ENCODE peak calls at places on chromosomes 1 and 21, in five cellular contexts. W, M, Y, T and A are unnamed samples.

GRCh38 chr1:62435231-62436038 is 1.4 kb upstream of the USP1 start:
- DNase-seq in W (no peak), M (no peak), Y (no peak), T (peak), A (no peak)

GRCh38 chr1:179080866-179081695 is 789 bp upstream of the TOR3A start:
- DNase-seq in W (no peak), M (peak), Y (no peak), T (no peak), A (no peak)

GRCh38 chr21:43740497-43741156 is 21.7 kb downstream of the PDXK start:
- DNase-seq in W (no peak), M (peak), Y (peak), T (peak), A (peak)

GRCh38 chr1:75600781-75601180 is 10.1 kb downstream of the SLC44A5 start:
- DNase-seq in W (no peak), M (no peak), Y (no peak), T (no peak), A (no peak)

GRCh38 chr1:174262747-174263241 is 103.5 kb downstream of the RABGAP1L start:
- DNase-seq in W (no peak), M (peak), Y (peak), T (no peak), A (peak)

GRCh38 chr1:88763649-88764406 is 79.8 kb downstream of the PKN2 start:
- DNase-seq in W (no peak), M (no peak), Y (no peak), T (no peak), A (no peak)

GRCh38 chr21:42524341-42525227 is 10.9 kb downstream of the SLC37A1 start:
- DNase-seq in W (no peak), M (peak), Y (peak), T (peak), A (no peak)

GRCh38 chr1:112718691-112719418 is 3.7 kb upstream of the PPM1J start:
- DNase-seq in W (peak), M (peak), Y (peak), T (peak), A (peak)

GRCh38 chr21:38129711-38130110 is 127.1 kb upstream of the KCNJ15 start:
- DNase-seq in W (no peak), M (peak), Y (no peak), T (no peak), A (no peak)

GRCh38 chr1:208917719-208918118 is 665.8 kb upstream of the CAMK1G start:
- DNase-seq in W (no peak), M (no peak), Y (no peak), T (no peak), A (no peak)

GRCh38 chr1:111570781-111571181 is 48.8 kb upstream of the RAP1A start:
- DNase-seq in W (no peak), M (peak), Y (peak), T (peak), A (no peak)

GRCh38 chr1:190436615-190437014 is 41.0 kb downstream of the BRINP3 start:
- DNase-seq in W (no peak), M (peak), Y (peak), T (no peak), A (no peak)

GRCh38 chr1:33029921-33030320 is 6.8 kb downstream of the AK2 start:
- DNase-seq in W (no peak), M (no peak), Y (no peak), T (no peak), A (no peak)